ENCODE peak calls at places on chromosomes 2 and 18, in four cellular contexts. K is left ventricle myocardium inferior, J is upper lobe of right lung, Z is left lung. I is an unnamed sample. For H3K4me1 and H3K9me3, the result is how much of the 10 kb centered on the place peaks cover.

GRCh38 chr2:181954538-181954883 is 31.1 kb upstream of the PPP1R1C start:
- DNase-seq in K (no peak), J (no peak), Z (no peak), I (no peak)

GRCh38 chr2:224324604-224325003 is 77.3 kb downstream of the FAM124B start:
- DNase-seq in K (no peak), J (no peak), Z (no peak), I (no peak)

GRCh38 chr2:133574620-133575019 is 6.4 kb upstream of the NCKAP5 start:
- DNase-seq in K (no peak), J (no peak), Z (no peak), I (no peak)

GRCh38 chr2:152525277-152525838 is 190.4 kb downstream of the FMNL2 start:
- DNase-seq in K (no peak), J (no peak), Z (no peak), I (no peak)

GRCh38 chr2:25043241-25043867 is 1.5 kb downstream of the EFR3B start:
- DNase-seq in K (no peak), J (no peak), Z (no peak), I (no peak)

GRCh38 chr2:28429636-28430376 is 37.1 kb downstream of the FOSL2 start:
- DNase-seq in K (no peak), J (no peak), Z (no peak), I (no peak)

GRCh38 chr2:216216951-216217903 is 108.1 kb downstream of the XRCC5 start:
- DNase-seq in K (no peak), J (no peak), Z (peak), I (no peak)

GRCh38 chr2:233423436-233423860 is 69.2 kb downstream of the DGKD start:
- DNase-seq in K (no peak), J (peak), Z (no peak), I (no peak)

GRCh38 chr2:40095003-40095402 is 315.9 kb upstream of the THUMPD2 start:
- DNase-seq in K (no peak), J (no peak), Z (no peak), I (no peak)

GRCh38 chr2:105487142-105488069 is 88.6 kb upstream of the FHL2 start:
- DNase-seq in K (peak), J (no peak), Z (no peak), I (no peak)

GRCh38 chr2:1839066-1839756 is 94.9 kb upstream of the PXDN start:
- DNase-seq in K (no peak), J (peak), Z (no peak), I (no peak)

GRCh38 chr2:241865957-241866858 is 3.3 kb upstream of the RTP5 start:
- DNase-seq in K (no peak), J (no peak), Z (peak), I (no peak)

GRCh38 chr18:5900249-5900648 is 4.9 kb upstream of the TMEM200C start:
- DNase-seq in K (no peak), J (no peak), Z (no peak), I (no peak)

GRCh38 chr2:114742245-114742644 is 299.8 kb downstream of the DPP10 start:
- DNase-seq in K (no peak), J (no peak), Z (no peak), I (no peak)

GRCh38 chr2:130836501-130837174 is at the start of gene ARHGEF4:
- DNase-seq in K (no peak), J (peak), Z (peak), I (peak)

GRCh38 chr2:233413046-233413445 is 58.8 kb downstream of the DGKD start:
- DNase-seq in K (no peak), J (no peak), Z (no peak), I (no peak)

GRCh38 chr2:240060977-240061591 is 7.8 kb upstream of the OR6B3 start:
- DNase-seq in K (no peak), J (no peak), Z (no peak), I (peak)

GRCh38 chr2:29502452-29502851 is 387.2 kb downstream of the CLIP4 start:
- DNase-seq in K (no peak), J (no peak), Z (no peak), I (no peak)

GRCh38 chr2:16400127-16400623 is 265.5 kb downstream of the CYRIA start:
- DNase-seq in K (peak), J (no peak), Z (peak), I (no peak)

GRCh38 chr2:237647176-237648015 is 20.0 kb downstream of the LRRFIP1 start:
- DNase-seq in K (no peak), J (no peak), Z (no peak), I (no peak)

GRCh38 chr2:71939588-71940535 is 207.8 kb downstream of the CYP26B1 start:
- DNase-seq in K (peak), J (peak), Z (no peak), I (no peak)

GRCh38 chr18:60950634-60951033 is 382.6 kb upstream of the CDH20 start:
- DNase-seq in K (no peak), J (no peak), Z (no peak), I (no peak)

GRCh38 chr2:55923091-55923977 is at the start of gene EFEMP1:
- DNase-seq in K (peak), J (peak), Z (peak), I (no peak)

GRCh38 chr18:55781481-55781957 is 193.5 kb upstream of the TCF4 start:
- DNase-seq in K (peak), J (no peak), Z (no peak), I (peak)

GRCh38 chr18:50179465-50179864 is 15.5 kb downstream of the MYO5B start:
- DNase-seq in K (no peak), J (no peak), Z (no peak), I (no peak)

GRCh38 chr2:189444322-189444721 is 3.0 kb downstream of the WDR75 start:
- DNase-seq in K (no peak), J (no peak), Z (no peak), I (no peak)

GRCh38 chr2:215363461-215364156 is 51.8 kb downstream of the ATIC start:
- DNase-seq in K (no peak), J (no peak), Z (no peak), I (no peak)

GRCh38 chr18:27627927-27628326 is 442.8 kb upstream of the CHST9 start:
- DNase-seq in K (no peak), J (no peak), Z (no peak), I (no peak)

GRCh38 chr2:105822186-105822585 is 77.5 kb downstream of the NCK2 start:
- DNase-seq in K (no peak), J (no peak), Z (peak), I (no peak)

GRCh38 chr2:25373269-25373981 is 31.7 kb upstream of the DNMT3A start:
- DNase-seq in K (no peak), J (peak), Z (peak), I (no peak)

GRCh38 chr2:108623616-108624015 is 89.3 kb downstream of the LIMS1 start:
- DNase-seq in K (no peak), J (no peak), Z (no peak), I (no peak)

GRCh38 chr2:108625828-108626195 is 91.5 kb downstream of the LIMS1 start:
- DNase-seq in K (no peak), J (no peak), Z (no peak), I (no peak)

GRCh38 chr2:108627911-108628567 is 91.2 kb upstream of the RANBP2 start:
- DNase-seq in K (no peak), J (no peak), Z (no peak), I (no peak)

GRCh38 chr2:108626993-108627392 is 92.3 kb upstream of the RANBP2 start:
- DNase-seq in K (no peak), J (no peak), Z (no peak), I (no peak)

DNA sequence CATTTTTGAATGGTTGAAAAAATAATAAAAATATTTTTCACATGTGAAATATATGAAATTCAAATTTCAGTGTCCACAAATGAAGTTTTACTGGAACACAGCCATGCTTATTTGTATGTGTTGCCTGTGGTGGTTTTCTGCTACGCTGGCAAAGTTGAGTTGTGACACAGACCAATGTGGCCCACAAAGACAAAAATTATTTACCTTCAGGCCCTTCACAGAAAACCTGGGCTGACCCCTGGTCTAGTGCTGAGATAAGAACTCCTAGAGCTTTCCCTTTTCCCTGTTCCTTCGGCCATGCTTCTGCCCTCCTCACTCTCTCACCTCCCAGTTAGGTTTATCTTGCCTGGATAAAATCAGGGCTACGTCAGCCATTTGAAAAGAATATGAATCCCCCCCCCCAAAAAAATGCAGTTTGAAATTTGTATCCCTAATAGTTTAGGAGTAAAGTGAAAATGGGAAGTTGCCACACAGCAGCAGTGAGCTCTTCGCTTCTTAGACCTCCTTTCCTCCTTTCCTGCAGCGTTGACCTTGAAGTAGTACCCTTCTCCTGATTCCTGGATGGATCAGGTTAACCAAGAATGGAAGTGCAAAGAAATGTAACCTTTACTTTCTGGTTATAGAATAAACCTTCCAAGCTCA is 91.0 kb downstream of the LIMS1 start:
- DNase-seq in K (no peak), J (no peak), Z (no peak), I (no peak)
- H3K4me1 ChIP-seq in K (under half), J (half or more), Z (half or more), I (under half)

GRCh38 chr2:62313433-62314227 is 117.7 kb downstream of the B3GNT2 start:
- DNase-seq in K (no peak), J (no peak), Z (no peak), I (no peak)
- H3K4me3 ChIP-seq in K (no peak), J (no peak), Z (no peak), I (no peak)

GRCh38 chr2:96537734-96538486 is 1.4 kb downstream of the ARID5A start:
- DNase-seq in K (no peak), J (peak), Z (peak), I (no peak)
- H3K9me3 ChIP-seq in K (under half), J (under half), Z (under half), I (under half)

GRCh38 chr18:11322006-11322405 is 172.6 kb upstream of the PIEZO2 start:
- DNase-seq in K (no peak), J (no peak), Z (no peak), I (no peak)
- H3K4me1 ChIP-seq in K (under half), J (under half), Z (under half), I (under half)

GRCh38 chr2:26562811-26563645 is 78.1 kb downstream of the CIB4 start:
- DNase-seq in K (no peak), J (peak), Z (peak), I (no peak)
- H3K4me3 ChIP-seq in K (peak), J (peak), Z (peak), I (peak)

GRCh38 chr2:46346719-46347118 is 49.5 kb downstream of the EPAS1 start:
- DNase-seq in K (no peak), J (no peak), Z (peak), I (no peak)
- H3K9me3 ChIP-seq in K (under half), J (under half), Z (under half), I (under half)